ENCODE peak calls at places on chromosomes 13 and 19, in five cellular contexts. One of them, this sample, is unnamed.

GRCh38 chr13:99322297-99323103 is 15.3 kb upstream of the GPR183 start:
- DNase-seq in globus pallidus: no peak
- DNase-seq in effector memory CD8-positive, alpha-beta T cell: no peak
- DNase-seq in stimulated activated CD8-positive, alpha-beta memory T cell treated with anti-CD3 and anti-CD28 coated beads, Interleukin-15, amount 100 ng/mL, for 4 hours: no peak
- DNase-seq in glutamatergic neuron: no peak
- DNase-seq in this sample: no peak

GRCh38 chr13:49890376-49890775 is 45.8 kb downstream of the SPRYD7 start:
- DNase-seq in effector memory CD8-positive, alpha-beta T cell: no peak
- DNase-seq in globus pallidus: no peak
- DNase-seq in stimulated activated CD8-positive, alpha-beta memory T cell treated with anti-CD3 and anti-CD28 coated beads, Interleukin-15, amount 100 ng/mL, for 4 hours: no peak
- DNase-seq in glutamatergic neuron: no peak
- DNase-seq in this sample: no peak

GRCh38 chr19:11380653-11381534 is 3.2 kb downstream of the EPOR start:
- DNase-seq in stimulated activated CD8-positive, alpha-beta memory T cell treated with anti-CD3 and anti-CD28 coated beads, Interleukin-15, amount 100 ng/mL, for 4 hours: peak; percentile 94
- DNase-seq in glutamatergic neuron: peak; percentile 93
- DNase-seq in effector memory CD8-positive, alpha-beta T cell: peak; percentile 98
- DNase-seq in globus pallidus: peak; percentile 95
- DNase-seq in this sample: peak; percentile 96

GRCh38 chr13:79226938-79227337 is 179.1 kb downstream of the RBM26 start:
- DNase-seq in glutamatergic neuron: peak; percentile 19
- DNase-seq in effector memory CD8-positive, alpha-beta T cell: no peak
- DNase-seq in stimulated activated CD8-positive, alpha-beta memory T cell treated with anti-CD3 and anti-CD28 coated beads, Interleukin-15, amount 100 ng/mL, for 4 hours: no peak
- DNase-seq in globus pallidus: no peak
- DNase-seq in this sample: no peak

GRCh38 chr19:11378319-11379189 is 4.1 kb downstream of the SWSAP1 start:
- DNase-seq in effector memory CD8-positive, alpha-beta T cell: no peak
- DNase-seq in globus pallidus: no peak
- DNase-seq in stimulated activated CD8-positive, alpha-beta memory T cell treated with anti-CD3 and anti-CD28 coated beads, Interleukin-15, amount 100 ng/mL, for 4 hours: no peak
- DNase-seq in glutamatergic neuron: peak; percentile 82
- DNase-seq in this sample: peak; percentile 69

GRCh38 chr13:51519839-51520238 is 64.4 kb upstream of the WDFY2 start:
- DNase-seq in glutamatergic neuron: no peak
- DNase-seq in effector memory CD8-positive, alpha-beta T cell: no peak
- DNase-seq in stimulated activated CD8-positive, alpha-beta memory T cell treated with anti-CD3 and anti-CD28 coated beads, Interleukin-15, amount 100 ng/mL, for 4 hours: no peak
- DNase-seq in globus pallidus: peak; percentile 4
- DNase-seq in this sample: no peak

GRCh38 chr19:17469092-17469370 is 1.3 kb upstream of the SLC27A1 start:
- DNase-seq in glutamatergic neuron: no peak
- DNase-seq in effector memory CD8-positive, alpha-beta T cell: no peak
- DNase-seq in stimulated activated CD8-positive, alpha-beta memory T cell treated with anti-CD3 and anti-CD28 coated beads, Interleukin-15, amount 100 ng/mL, for 4 hours: no peak
- DNase-seq in globus pallidus: no peak
- DNase-seq in this sample: no peak

GRCh38 chr13:24184855-24185254 is 24.3 kb downstream of the SPATA13 start:
- DNase-seq in glutamatergic neuron: no peak
- DNase-seq in globus pallidus: no peak
- DNase-seq in effector memory CD8-positive, alpha-beta T cell: no peak
- DNase-seq in stimulated activated CD8-positive, alpha-beta memory T cell treated with anti-CD3 and anti-CD28 coated beads, Interleukin-15, amount 100 ng/mL, for 4 hours: no peak
- DNase-seq in this sample: no peak

GRCh38 chr13:41402695-41403511 is 54.4 kb upstream of the RGCC start:
- DNase-seq in effector memory CD8-positive, alpha-beta T cell: no peak
- DNase-seq in glutamatergic neuron: no peak
- DNase-seq in stimulated activated CD8-positive, alpha-beta memory T cell treated with anti-CD3 and anti-CD28 coated beads, Interleukin-15, amount 100 ng/mL, for 4 hours: no peak
- DNase-seq in globus pallidus: no peak
- DNase-seq in this sample: no peak

GRCh38 chr13:20128459-20128927 is 32.4 kb downstream of the GJA3 start:
- DNase-seq in stimulated activated CD8-positive, alpha-beta memory T cell treated with anti-CD3 and anti-CD28 coated beads, Interleukin-15, amount 100 ng/mL, for 4 hours: no peak
- DNase-seq in globus pallidus: peak; percentile 16
- DNase-seq in effector memory CD8-positive, alpha-beta T cell: no peak
- DNase-seq in glutamatergic neuron: no peak
- DNase-seq in this sample: peak; percentile 54

GRCh38 chr13:23673867-23674605 is 103.8 kb downstream of the TNFRSF19 start:
- DNase-seq in stimulated activated CD8-positive, alpha-beta memory T cell treated with anti-CD3 and anti-CD28 coated beads, Interleukin-15, amount 100 ng/mL, for 4 hours: no peak
- DNase-seq in globus pallidus: no peak
- DNase-seq in glutamatergic neuron: no peak
- DNase-seq in effector memory CD8-positive, alpha-beta T cell: no peak
- DNase-seq in this sample: no peak

This sample was measured in hepatocyte.